ENCODE peak calls at places on chromosomes 2 and 18, in six cellular contexts. U is H1, S is K562, F is WTC11, I is HepG2, Z is GM12878. Y is an unnamed sample.

GRCh38 chr18:6929370-6930102 is 188.1 kb downstream of the LAMA1 start:
- DNase-seq in U (peak; percentile 76), S (peak; percentile 84), F (peak; percentile 77), I (no peak), Z (no peak), Y (peak; percentile 69)

GRCh38 chr2:27095745-27096651 is 9.4 kb downstream of the KHK start:
- DNase-seq in U (peak; percentile 81), S (peak; percentile 80), F (peak; percentile 59), I (peak; percentile 97), Z (no peak), Y (peak; percentile 87)

GRCh38 chr2:119808516-119809147 is 48.9 kb downstream of the PTPN4 start:
- DNase-seq in U (no peak), S (no peak), F (no peak), I (no peak), Z (no peak), Y (no peak)

GRCh38 chr2:188412190-188412589 is 120.5 kb downstream of the GULP1 start:
- DNase-seq in U (no peak), S (no peak), F (no peak), I (no peak), Z (no peak), Y (no peak)

GRCh38 chr2:61750624-61751023 is 103.2 kb downstream of the FAM161A start:
- DNase-seq in U (no peak), S (no peak), F (no peak), I (no peak), Z (no peak), Y (no peak)

GRCh38 chr2:59223737-59224136 is 982.6 kb upstream of the FANCL start:
- DNase-seq in U (no peak), S (no peak), F (no peak), I (no peak), Z (no peak), Y (no peak)

GRCh38 chr2:56184500-56184996 is 758 bp downstream of the CCDC85A start:
- DNase-seq in U (peak; percentile 73), S (peak; percentile 9), F (peak; percentile 50), I (no peak), Z (no peak), Y (peak; percentile 52)

GRCh38 chr2:196565106-196565505 is 74.4 kb upstream of the CCDC150 start:
- DNase-seq in U (no peak), S (no peak), F (no peak), I (no peak), Z (no peak), Y (no peak)

GRCh38 chr2:69848186-69848790 is 18.8 kb downstream of the GMCL1 start:
- DNase-seq in U (no peak), S (peak; percentile 24), F (no peak), I (no peak), Z (no peak), Y (no peak)

GRCh38 chr2:11343626-11344341 is 652 bp downstream of the ROCK2 start:
- DNase-seq in U (peak; percentile 76), S (peak; percentile 66), F (peak; percentile 54), I (peak; percentile 85), Z (no peak), Y (peak; percentile 70)

GRCh38 chr2:205358351-205358815 is 323.9 kb upstream of the NRP2 start:
- DNase-seq in U (no peak), S (no peak), F (peak; percentile 13), I (no peak), Z (no peak), Y (peak; percentile 81)

GRCh38 chr2:233031556-233032500 is 644 bp upstream of the NEU2 start:
- DNase-seq in U (no peak), S (no peak), F (no peak), I (no peak), Z (no peak), Y (peak; percentile 41)

GRCh38 chr18:12315481-12315880 is 7.4 kb downstream of the TUBB6 start:
- DNase-seq in U (no peak), S (peak; percentile 44), F (no peak), I (no peak), Z (no peak), Y (no peak)

GRCh38 chr2:235382091-235383000 is 111.5 kb upstream of the AGAP1 start:
- DNase-seq in U (no peak), S (no peak), F (no peak), I (no peak), Z (no peak), Y (no peak)

GRCh38 chr2:156110890-156111289 is 221.6 kb downstream of the NR4A2 start:
- DNase-seq in U (peak; percentile 60), S (peak; percentile 34), F (peak; percentile 68), I (peak; percentile 24), Z (no peak), Y (peak; percentile 70)

GRCh38 chr2:203691149-203691548 is 15.3 kb upstream of the CD28 start:
- DNase-seq in U (no peak), S (no peak), F (no peak), I (peak; percentile 56), Z (no peak), Y (no peak)

GRCh38 chr18:61833978-61834377 is 58.8 kb downstream of the RNF152 start:
- DNase-seq in U (no peak), S (no peak), F (no peak), I (no peak), Z (no peak), Y (no peak)

GRCh38 chr18:8699948-8700347 is 5.4 kb upstream of the MTCL1 start:
- DNase-seq in U (no peak), S (no peak), F (no peak), I (no peak), Z (no peak), Y (no peak)

GRCh38 chr18:29523371-29523770 is 1346.4 kb upstream of the CDH2 start:
- DNase-seq in U (no peak), S (no peak), F (no peak), I (no peak), Z (no peak), Y (no peak)

GRCh38 chr2:20796374-20796791 is 26.5 kb downstream of the LDAH start:
- DNase-seq in U (no peak), S (no peak), F (no peak), I (peak; percentile 35), Z (no peak), Y (no peak)

GRCh38 chr2:28525481-28525880 is 29.6 kb downstream of the PLB1 start:
- DNase-seq in U (no peak), S (no peak), F (no peak), I (no peak), Z (no peak), Y (no peak)

GRCh38 chr2:37984589-37984988 is 59.5 kb downstream of the RMDN2 start:
- DNase-seq in U (no peak), S (no peak), F (no peak), I (no peak), Z (no peak), Y (peak; percentile 7)

GRCh38 chr18:10230072-10230471 is 224.4 kb upstream of the APCDD1 start:
- DNase-seq in U (no peak), S (peak; percentile 40), F (no peak), I (peak; percentile 23), Z (no peak), Y (peak; percentile 42)

GRCh38 chr2:239833728-239834109 is 191.4 kb downstream of the NDUFA10 start:
- DNase-seq in U (no peak), S (no peak), F (no peak), I (no peak), Z (no peak), Y (no peak)

GRCh38 chr2:194603429-194603828 is 1053.6 kb upstream of the SLC39A10 start:
- DNase-seq in U (no peak), S (no peak), F (no peak), I (no peak), Z (no peak), Y (no peak)

GRCh38 chr2:15997728-15998280 is 57.5 kb downstream of the MYCN start:
- DNase-seq in U (no peak), S (no peak), F (no peak), I (no peak), Z (no peak), Y (no peak)

GRCh38 chr2:190979906-190980629 is 33.9 kb downstream of the STAT1 start:
- DNase-seq in U (no peak), S (no peak), F (no peak), I (no peak), Z (no peak), Y (no peak)

GRCh38 chr2:218168635-218169462 is 2.1 kb upstream of the CXCR1 start:
- DNase-seq in U (peak; percentile 92), S (peak; percentile 69), F (peak; percentile 85), I (peak; percentile 65), Z (no peak), Y (peak; percentile 91)

GRCh38 chr18:36772339-36772738 is 56.5 kb downstream of the TPGS2 start:
- DNase-seq in U (no peak), S (no peak), F (no peak), I (no peak), Z (no peak), Y (no peak)
- TF ChIP-seq CREB1 in U (no peak), S (no peak), F (no peak), I (no peak), Z (no peak), Y (no peak)

DNA sequence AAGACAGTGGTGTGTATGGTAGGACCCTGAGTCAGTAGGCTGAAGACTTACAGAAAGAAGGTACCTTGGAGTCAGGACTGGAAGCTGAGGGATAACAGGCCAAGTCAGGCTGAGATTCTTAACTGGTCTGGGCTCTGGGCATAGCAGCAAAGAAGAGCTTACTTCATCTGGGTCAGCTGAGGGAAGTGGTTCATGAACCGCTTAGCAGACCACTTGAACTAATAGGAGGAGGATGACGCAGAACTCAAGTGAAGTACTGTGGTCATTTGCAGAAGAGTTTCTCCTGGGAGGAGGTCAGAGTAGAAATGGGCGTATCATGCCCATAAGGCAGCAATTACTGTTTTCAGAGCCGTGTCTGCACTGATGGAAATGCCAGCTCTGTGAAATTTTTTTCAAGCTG is 164.5 kb downstream of the LCLAT1 start:
- DNase-seq in U (no peak), S (no peak), F (no peak), I (no peak), Z (no peak), Y (no peak)
- TF ChIP-seq CREB1 in U (no peak), S (no peak), F (no peak), I (no peak), Z (peak; percentile 23), Y (no peak)

GRCh38 chr2:162072181-162072702 is 1.8 kb downstream of the DPP4 start:
- DNase-seq in U (no peak), S (no peak), F (no peak), I (peak; percentile 59), Z (no peak), Y (no peak)
- TF ChIP-seq CREB1 in U (no peak), S (no peak), F (no peak), I (no peak), Z (no peak), Y (no peak)

DNA sequence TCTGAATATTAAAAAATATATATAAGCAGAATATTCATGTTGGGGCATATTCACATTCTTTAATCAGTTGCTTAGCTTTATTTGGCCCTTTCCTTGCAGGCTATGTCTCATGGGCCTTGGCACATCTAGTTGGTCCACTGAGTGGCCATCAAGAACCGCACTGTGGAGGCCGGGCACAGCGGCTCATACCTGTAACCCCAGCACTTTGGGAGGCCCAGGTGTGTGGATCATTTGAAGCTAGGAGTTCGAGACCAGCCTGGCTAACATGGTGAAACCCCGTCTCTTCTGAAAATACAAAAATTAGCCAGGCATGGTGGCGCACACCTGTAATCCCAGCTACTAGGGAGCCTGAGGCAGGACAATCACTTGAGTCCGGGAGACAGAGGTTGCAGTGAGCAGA is 127.6 kb upstream of the TANK start:
- DNase-seq in U (no peak), S (no peak), F (no peak), I (no peak), Z (no peak), Y (no peak)
- TF ChIP-seq CREB1 in U (no peak), S (no peak), F (no peak), I (no peak), Z (no peak), Y (no peak)

GRCh38 chr2:179703702-179704101 is 157.7 kb downstream of the ZNF385B start:
- DNase-seq in U (no peak), S (no peak), F (no peak), I (no peak), Z (no peak), Y (no peak)
- TF ChIP-seq CREB1 in U (no peak), S (no peak), F (no peak), I (no peak), Z (no peak), Y (no peak)

GRCh38 chr2:170713280-170714155 is 1.6 kb upstream of the SP5 start:
- DNase-seq in U (peak; percentile 67), S (no peak), F (peak; percentile 34), I (peak; percentile 26), Z (no peak), Y (peak; percentile 37)
- TF ChIP-seq CREB1 in U (no peak), S (no peak), F (no peak), I (no peak), Z (no peak), Y (no peak)